ENCODE peak calls at places on chromosomes 16 and 17, in nine cellular contexts. K is gastrocnemius medialis; N is transverse colon; P is heart right ventricle; S is fibroblast of the aortic adventitia; G is Peyer's patch; I is heart left ventricle; D is right atrium auricular region; W is CD8-positive, alpha-beta memory T cell. Q is an unnamed sample.

GRCh38 chr16:27450836-27451341 is 48.9 kb downstream of the IL21R start:
- DNase-seq in K (no peak), N (peak; percentile 50), P (no peak), S (no peak), G (peak; percentile 37), I (no peak), D (no peak), W (peak; percentile 33), Q (peak; percentile 24)

GRCh38 chr17:222172-222571 is 40.7 kb upstream of the DOC2B start:
- DNase-seq in K (no peak), N (peak; percentile 5), P (peak; percentile 41), S (peak; percentile 14), G (no peak), I (no peak), D (peak; percentile 65), W (no peak), Q (peak; percentile 8)

GRCh38 chr16:1003551-1004347 is 22.2 kb downstream of the SOX8 start:
- DNase-seq in K (no peak), N (no peak), P (no peak), S (no peak), G (no peak), I (no peak), D (no peak), W (no peak), Q (no peak)

GRCh38 chr17:55098765-55099164 is 130.2 kb downstream of the STXBP4 start:
- DNase-seq in K (no peak), N (no peak), P (no peak), S (no peak), G (no peak), I (no peak), D (no peak), W (no peak), Q (no peak)

GRCh38 chr17:48457080-48457836 is 27.2 kb upstream of the SKAP1 start:
- DNase-seq in K (no peak), N (peak; percentile 61), P (peak; percentile 37), S (peak; percentile 50), G (peak; percentile 57), I (peak; percentile 32), D (peak; percentile 59), W (peak; percentile 59), Q (peak; percentile 63)

GRCh38 chr17:45893725-45894021 is 681 bp upstream of the MAPT start:
- DNase-seq in K (no peak), N (no peak), P (no peak), S (no peak), G (no peak), I (no peak), D (no peak), W (no peak), Q (no peak)

GRCh38 chr17:44110823-44111633 is 12.4 kb downstream of the HDAC5 start:
- DNase-seq in K (peak; percentile 98), N (peak; percentile 97), P (peak; percentile 99), S (peak; percentile 92), G (peak; percentile 83), I (peak; percentile 100), D (peak; percentile 98), W (no peak), Q (peak; percentile 98)

GRCh38 chr16:11105038-11105903 is 150.7 kb downstream of the SOCS1 start:
- DNase-seq in K (peak; percentile 84), N (peak; percentile 41), P (no peak), S (peak; percentile 97), G (peak; percentile 74), I (no peak), D (peak; percentile 73), W (no peak), Q (no peak)

GRCh38 chr17:8175795-8176196 is 384 bp downstream of the TMEM107 start:
- DNase-seq in K (no peak), N (peak; percentile 41), P (no peak), S (no peak), G (no peak), I (no peak), D (no peak), W (no peak), Q (no peak)

DNA sequence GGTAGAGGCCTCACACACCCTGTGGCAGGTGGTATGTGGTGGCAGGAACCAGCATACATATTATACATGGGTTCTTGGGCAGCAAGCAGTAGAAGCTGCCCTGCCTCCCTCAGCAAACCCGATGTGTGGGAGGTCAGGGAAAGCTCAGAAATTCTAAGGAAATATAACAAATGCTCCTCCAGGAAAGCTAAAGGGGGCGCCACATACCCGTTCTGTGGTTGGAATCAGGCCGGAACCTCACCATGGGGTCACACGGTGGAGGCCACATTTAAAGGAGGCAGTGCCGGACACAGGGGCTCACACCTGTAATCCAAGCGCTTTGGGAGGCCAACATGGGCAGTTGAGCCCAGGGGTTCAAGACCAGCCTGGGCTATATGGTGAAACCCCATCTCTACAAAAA is 12.4 kb upstream of the KATNB1 start:
- DNase-seq in K (no peak), N (no peak), P (no peak), S (no peak), G (no peak), I (no peak), D (no peak), W (no peak), Q (no peak)
- H3K4me3 ChIP-seq in K (no peak overlapping the region), N (no peak overlapping the region), P (no peak overlapping the region), S (no peak overlapping the region), G (no peak overlapping the region), I (no peak overlapping the region), D (no peak overlapping the region), W (no peak overlapping the region), Q (no peak overlapping the region)

GRCh38 chr16:53626816-53627215 is 76.8 kb downstream of the RPGRIP1L start:
- DNase-seq in K (no peak), N (no peak), P (no peak), S (no peak), G (no peak), I (no peak), D (no peak), W (no peak), Q (no peak)

GRCh38 chr16:53629151-53629550 is 74.5 kb downstream of the RPGRIP1L start:
- DNase-seq in K (no peak), N (no peak), P (no peak), S (no peak), G (no peak), I (no peak), D (no peak), W (no peak), Q (no peak)

GRCh38 chr16:53622315-53622714 is 81.3 kb downstream of the RPGRIP1L start:
- DNase-seq in K (no peak), N (no peak), P (no peak), S (no peak), G (no peak), I (no peak), D (no peak), W (no peak), Q (no peak)

GRCh38 chr16:53626161-53626560 is 77.5 kb downstream of the RPGRIP1L start:
- DNase-seq in K (no peak), N (no peak), P (no peak), S (no peak), G (no peak), I (no peak), D (no peak), W (no peak), Q (no peak)

GRCh38 chr16:53625221-53625620 is 78.4 kb downstream of the RPGRIP1L start:
- DNase-seq in K (no peak), N (no peak), P (no peak), S (no peak), G (no peak), I (no peak), D (no peak), W (no peak), Q (no peak)
- H3K4me3 ChIP-seq in K (no peak overlapping the region), N (no peak overlapping the region), P (no peak overlapping the region), S (no peak overlapping the region), G (no peak overlapping the region), I (no peak overlapping the region), D (no peak overlapping the region), W (no peak overlapping the region), Q (no peak overlapping the region)

DNA sequence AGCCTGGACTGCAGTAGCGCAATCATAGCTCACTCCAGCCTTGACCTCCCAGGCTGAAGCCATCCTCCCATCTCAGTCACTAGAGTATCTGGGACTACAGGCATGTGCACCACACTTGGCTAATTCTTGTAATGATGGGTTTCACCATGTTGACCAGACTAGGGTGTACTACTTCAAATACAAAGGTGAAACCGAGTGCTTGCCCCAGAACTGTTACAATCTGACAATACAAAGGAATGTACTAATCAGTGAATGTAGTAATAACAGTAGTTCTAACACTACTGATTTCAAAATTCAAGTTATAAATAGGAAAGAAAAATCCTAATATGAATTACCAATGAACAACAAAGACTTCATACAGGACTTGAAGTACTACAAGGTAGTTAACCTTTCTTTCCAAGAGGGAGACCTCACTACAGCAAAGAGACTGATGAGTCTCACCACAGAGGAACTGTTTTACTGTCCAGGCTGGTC is 24.4 kb downstream of the CRK start:
- DNase-seq in K (no peak), N (no peak), P (no peak), S (no peak), G (no peak), I (no peak), D (no peak), W (no peak), Q (no peak)
- H3K4me3 ChIP-seq in K (no peak overlapping the region), N (no peak overlapping the region), P (no peak overlapping the region), S (no peak overlapping the region), G (no peak overlapping the region), I (no peak overlapping the region), D (no peak overlapping the region), W (no peak overlapping the region), Q (no peak overlapping the region)

GRCh38 chr17:62096401-62096670 is 31.3 kb upstream of the MED13 start:
- DNase-seq in K (no peak), N (no peak), P (no peak), S (no peak), G (no peak), I (no peak), D (no peak), W (no peak), Q (no peak)

GRCh38 chr17:62100050-62100449 is 35.0 kb upstream of the MED13 start:
- DNase-seq in K (no peak), N (no peak), P (no peak), S (no peak), G (no peak), I (no peak), D (no peak), W (no peak), Q (no peak)

GRCh38 chr17:62101090-62101489 is 36.0 kb upstream of the MED13 start:
- DNase-seq in K (no peak), N (no peak), P (no peak), S (no peak), G (no peak), I (no peak), D (no peak), W (no peak), Q (no peak)

GRCh38 chr17:62099532-62099931 is 34.5 kb upstream of the MED13 start:
- DNase-seq in K (no peak), N (no peak), P (no peak), S (no peak), G (no peak), I (no peak), D (no peak), W (no peak), Q (no peak)

DNA sequence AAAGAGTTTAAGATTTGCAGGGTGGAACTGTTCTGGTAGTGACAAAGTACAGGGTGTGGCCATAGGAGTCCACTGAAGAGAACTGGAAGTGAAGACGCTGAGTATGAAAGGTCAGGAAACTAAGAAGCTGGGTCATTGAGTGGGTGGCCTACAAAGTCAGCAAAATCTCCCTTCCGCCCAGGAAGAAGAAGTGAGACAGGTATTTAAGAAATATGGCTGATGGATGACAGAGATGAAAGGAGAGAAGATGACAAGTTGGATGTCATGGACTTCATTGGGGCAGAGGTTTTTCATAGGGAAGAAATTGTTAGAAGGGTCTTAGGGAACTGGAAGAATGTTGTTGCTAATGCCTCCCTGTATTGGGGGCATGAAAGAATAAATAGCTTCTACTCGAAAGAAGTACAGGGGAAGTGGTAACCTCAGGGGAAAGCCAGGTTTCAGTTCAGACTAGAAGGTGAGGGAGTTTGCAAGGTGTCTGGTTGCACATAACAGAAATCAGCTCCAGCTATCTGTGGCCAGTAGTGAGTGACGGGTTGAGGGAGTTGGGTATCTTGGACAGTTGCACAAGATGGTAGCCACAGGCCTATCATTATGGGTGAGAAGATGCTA is 33.6 kb upstream of the MED13 start:
- DNase-seq in K (no peak), N (no peak), P (no peak), S (no peak), G (peak; percentile 20), I (no peak), D (no peak), W (no peak), Q (no peak)
- H3K4me3 ChIP-seq in K (no peak overlapping the region), N (no peak overlapping the region), P (no peak overlapping the region), S (no peak overlapping the region), G (no peak overlapping the region), I (no peak overlapping the region), D (no peak overlapping the region), W (no peak overlapping the region), Q (no peak overlapping the region)

Q was measured in mucosa of descending colon.